ENCODE peak calls at places on chromosome 1, in ten cellular contexts. One of them, this sample, is unnamed.

GRCh38 chr1:78176448-78176847 is 130.7 kb downstream of the GIPC2 start:
- DNase-seq in left ventricle myocardium inferior: no peak
- DNase-seq in IMR-90: peak; percentile 91
- DNase-seq in Panc1: no peak
- DNase-seq in AG10803: peak; percentile 89
- DNase-seq in psoas muscle: no peak
- DNase-seq in MM.1S: no peak
- DNase-seq in astrocyte: peak; percentile 87
- DNase-seq in AG04450: peak; percentile 69
- DNase-seq in mammary epithelial cell: peak; percentile 85
- DNase-seq in this sample: no peak

GRCh38 chr1:9384751-9385245 is 92.1 kb downstream of the SPSB1 start:
- DNase-seq in left ventricle myocardium inferior: peak; percentile 70
- DNase-seq in IMR-90: no peak
- DNase-seq in Panc1: no peak
- DNase-seq in AG10803: peak; percentile 31
- DNase-seq in psoas muscle: peak; percentile 77
- DNase-seq in MM.1S: no peak
- DNase-seq in astrocyte: no peak
- DNase-seq in AG04450: no peak
- DNase-seq in mammary epithelial cell: no peak
- DNase-seq in this sample: no peak

GRCh38 chr1:55474168-55474786 is 259.1 kb upstream of the USP24 start:
- DNase-seq in left ventricle myocardium inferior: no peak
- DNase-seq in IMR-90: peak; percentile 54
- DNase-seq in Panc1: no peak
- DNase-seq in AG10803: peak; percentile 79
- DNase-seq in psoas muscle: no peak
- DNase-seq in MM.1S: no peak
- DNase-seq in astrocyte: no peak
- DNase-seq in AG04450: no peak
- DNase-seq in mammary epithelial cell: peak; percentile 59
- DNase-seq in this sample: no peak

GRCh38 chr1:161266096-161266679 is 7.6 kb downstream of the PCP4L1 start:
- DNase-seq in left ventricle myocardium inferior: no peak
- DNase-seq in IMR-90: no peak
- DNase-seq in Panc1: no peak
- DNase-seq in AG10803: peak; percentile 10
- DNase-seq in psoas muscle: no peak
- DNase-seq in MM.1S: no peak
- DNase-seq in astrocyte: no peak
- DNase-seq in AG04450: no peak
- DNase-seq in mammary epithelial cell: no peak
- DNase-seq in this sample: no peak

GRCh38 chr1:178868700-178869099 is 2.2 kb downstream of the ANGPTL1 start:
- DNase-seq in left ventricle myocardium inferior: no peak
- DNase-seq in IMR-90: no peak
- DNase-seq in Panc1: no peak
- DNase-seq in AG10803: no peak
- DNase-seq in psoas muscle: no peak
- DNase-seq in MM.1S: no peak
- DNase-seq in astrocyte: no peak
- DNase-seq in AG04450: no peak
- DNase-seq in mammary epithelial cell: no peak
- DNase-seq in this sample: no peak

GRCh38 chr1:165235777-165236285 is 120.7 kb downstream of the LMX1A start:
- DNase-seq in left ventricle myocardium inferior: no peak
- DNase-seq in IMR-90: no peak
- DNase-seq in Panc1: no peak
- DNase-seq in AG10803: no peak
- DNase-seq in psoas muscle: peak; percentile 16
- DNase-seq in MM.1S: no peak
- DNase-seq in astrocyte: no peak
- DNase-seq in AG04450: no peak
- DNase-seq in mammary epithelial cell: no peak
- DNase-seq in this sample: no peak

GRCh38 chr1:161379071-161379470 is 11.4 kb upstream of the CFAP126 start:
- DNase-seq in left ventricle myocardium inferior: peak; percentile 35
- DNase-seq in IMR-90: peak; percentile 42
- DNase-seq in Panc1: no peak
- DNase-seq in AG10803: no peak
- DNase-seq in psoas muscle: peak; percentile 34
- DNase-seq in MM.1S: peak; percentile 80
- DNase-seq in astrocyte: no peak
- DNase-seq in AG04450: no peak
- DNase-seq in mammary epithelial cell: peak; percentile 25
- DNase-seq in this sample: no peak

GRCh38 chr1:41726899-41727748 is 191.6 kb downstream of the HIVEP3 start:
- DNase-seq in left ventricle myocardium inferior: peak; percentile 78
- DNase-seq in IMR-90: no peak
- DNase-seq in Panc1: no peak
- DNase-seq in AG10803: no peak
- DNase-seq in psoas muscle: peak; percentile 62
- DNase-seq in MM.1S: peak; percentile 96
- DNase-seq in astrocyte: no peak
- DNase-seq in AG04450: no peak
- DNase-seq in mammary epithelial cell: no peak
- DNase-seq in this sample: no peak

DNA sequence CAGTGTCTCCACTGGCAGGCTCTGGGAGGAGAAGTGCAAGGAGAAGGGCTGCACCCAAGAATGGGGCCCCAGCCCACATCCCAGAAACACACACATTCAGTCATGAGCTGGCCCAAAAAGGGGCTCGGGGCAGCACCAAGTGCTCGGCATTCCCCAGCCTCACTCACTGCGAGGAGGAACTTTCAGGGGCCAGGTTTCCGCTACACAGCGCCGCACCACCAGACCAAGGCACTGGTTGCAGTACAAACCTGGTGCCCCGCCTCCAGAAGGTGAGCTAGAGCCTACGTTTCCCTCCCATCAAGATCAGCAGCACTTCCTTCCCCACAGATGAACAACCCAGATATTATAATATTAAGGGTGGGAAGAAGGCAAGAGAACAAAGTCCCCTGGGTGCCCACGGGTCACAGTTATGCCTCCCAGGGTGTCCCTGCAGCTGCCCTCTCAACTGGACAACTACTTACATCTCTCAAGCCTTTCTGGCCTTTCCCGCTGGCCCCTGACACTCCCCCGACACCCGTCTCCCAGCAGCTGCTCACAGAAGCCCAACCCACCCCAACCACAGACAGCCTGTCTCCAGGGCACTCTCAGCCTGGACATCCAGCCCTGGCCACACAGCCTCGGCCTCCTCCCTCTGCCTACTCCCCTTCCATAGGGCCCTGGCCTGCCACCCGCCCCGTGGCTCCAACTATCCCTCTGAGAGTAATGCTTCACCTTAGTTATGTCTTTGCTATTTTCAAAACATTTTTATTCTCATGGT is 3.8 kb downstream of the PBXIP1 start:
- DNase-seq in left ventricle myocardium inferior: no peak
- DNase-seq in IMR-90: no peak
- DNase-seq in Panc1: no peak
- DNase-seq in AG10803: no peak
- DNase-seq in psoas muscle: no peak
- DNase-seq in MM.1S: peak; percentile 93
- DNase-seq in astrocyte: no peak
- DNase-seq in AG04450: no peak
- DNase-seq in mammary epithelial cell: no peak
- DNase-seq in this sample: no peak
- H3K4me3 ChIP-seq in left ventricle myocardium inferior: no peak overlapping the region
- H3K4me3 ChIP-seq in IMR-90: no peak overlapping the region
- H3K4me3 ChIP-seq in Panc1: no peak overlapping the region
- H3K4me3 ChIP-seq in AG10803: no peak overlapping the region
- H3K4me3 ChIP-seq in psoas muscle: peak overlapping the region; percentile 71
- H3K4me3 ChIP-seq in MM.1S: peak overlapping the region; percentile 80
- H3K4me3 ChIP-seq in astrocyte: no peak overlapping the region
- H3K4me3 ChIP-seq in AG04450: no peak overlapping the region
- H3K4me3 ChIP-seq in mammary epithelial cell: no peak overlapping the region
- H3K4me3 ChIP-seq in this sample: no peak overlapping the region

GRCh38 chr1:231059566-231060193 is 19.6 kb upstream of the FAM89A start:
- DNase-seq in left ventricle myocardium inferior: no peak
- DNase-seq in IMR-90: peak; percentile 20
- DNase-seq in Panc1: no peak
- DNase-seq in AG10803: no peak
- DNase-seq in psoas muscle: no peak
- DNase-seq in MM.1S: no peak
- DNase-seq in astrocyte: peak; percentile 41
- DNase-seq in AG04450: no peak
- DNase-seq in mammary epithelial cell: no peak
- DNase-seq in this sample: no peak

GRCh38 chr1:231058416-231059109 is 18.5 kb upstream of the FAM89A start:
- DNase-seq in left ventricle myocardium inferior: no peak
- DNase-seq in IMR-90: no peak
- DNase-seq in Panc1: no peak
- DNase-seq in AG10803: no peak
- DNase-seq in psoas muscle: no peak
- DNase-seq in MM.1S: no peak
- DNase-seq in astrocyte: no peak
- DNase-seq in AG04450: no peak
- DNase-seq in mammary epithelial cell: no peak
- DNase-seq in this sample: peak; percentile 54

GRCh38 chr1:231053493-231054162 is 13.6 kb upstream of the FAM89A start:
- DNase-seq in left ventricle myocardium inferior: no peak
- DNase-seq in IMR-90: peak; percentile 77
- DNase-seq in Panc1: no peak
- DNase-seq in AG10803: peak; percentile 37
- DNase-seq in psoas muscle: no peak
- DNase-seq in MM.1S: peak; percentile 76
- DNase-seq in astrocyte: peak; percentile 94
- DNase-seq in AG04450: peak; percentile 53
- DNase-seq in mammary epithelial cell: no peak
- DNase-seq in this sample: peak; percentile 27

GRCh38 chr1:231055271-231055670 is 15.2 kb upstream of the FAM89A start:
- DNase-seq in left ventricle myocardium inferior: no peak
- DNase-seq in IMR-90: no peak
- DNase-seq in Panc1: no peak
- DNase-seq in AG10803: no peak
- DNase-seq in psoas muscle: no peak
- DNase-seq in MM.1S: no peak
- DNase-seq in astrocyte: no peak
- DNase-seq in AG04450: no peak
- DNase-seq in mammary epithelial cell: no peak
- DNase-seq in this sample: no peak

DNA sequence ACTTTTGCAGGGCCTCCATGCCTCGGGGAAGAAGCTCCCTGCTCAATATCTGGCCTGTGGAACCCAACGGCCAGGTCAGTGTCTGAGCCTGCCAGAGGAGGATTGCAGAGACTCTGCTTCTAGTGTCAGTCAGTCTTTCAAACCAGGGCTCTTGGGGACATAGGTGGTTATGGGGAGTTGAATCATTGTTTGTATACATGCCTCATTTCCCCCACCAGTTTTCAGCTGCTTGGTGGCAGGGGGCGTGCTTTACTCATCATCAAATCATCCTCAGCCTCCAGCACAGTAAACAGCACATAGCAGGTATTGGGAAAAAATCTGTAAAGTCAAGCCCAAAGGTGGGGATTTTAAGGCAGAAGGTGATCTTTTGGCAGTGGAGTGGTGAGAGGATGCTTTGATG is 17.4 kb upstream of the FAM89A start:
- DNase-seq in left ventricle myocardium inferior: no peak
- DNase-seq in IMR-90: no peak
- DNase-seq in Panc1: no peak
- DNase-seq in AG10803: no peak
- DNase-seq in psoas muscle: no peak
- DNase-seq in MM.1S: no peak
- DNase-seq in astrocyte: no peak
- DNase-seq in AG04450: no peak
- DNase-seq in mammary epithelial cell: no peak
- DNase-seq in this sample: no peak
- TF ChIP-seq CTCF in left ventricle myocardium inferior: no peak
- TF ChIP-seq CTCF in IMR-90: no peak
- TF ChIP-seq CTCF in Panc1: no peak
- TF ChIP-seq CTCF in AG10803: no peak
- TF ChIP-seq CTCF in psoas muscle: no peak
- TF ChIP-seq CTCF in MM.1S: no peak
- TF ChIP-seq CTCF in astrocyte: no peak
- TF ChIP-seq CTCF in AG04450: no peak
- TF ChIP-seq CTCF in mammary epithelial cell: no peak
- TF ChIP-seq CTCF in this sample: no peak

DNA sequence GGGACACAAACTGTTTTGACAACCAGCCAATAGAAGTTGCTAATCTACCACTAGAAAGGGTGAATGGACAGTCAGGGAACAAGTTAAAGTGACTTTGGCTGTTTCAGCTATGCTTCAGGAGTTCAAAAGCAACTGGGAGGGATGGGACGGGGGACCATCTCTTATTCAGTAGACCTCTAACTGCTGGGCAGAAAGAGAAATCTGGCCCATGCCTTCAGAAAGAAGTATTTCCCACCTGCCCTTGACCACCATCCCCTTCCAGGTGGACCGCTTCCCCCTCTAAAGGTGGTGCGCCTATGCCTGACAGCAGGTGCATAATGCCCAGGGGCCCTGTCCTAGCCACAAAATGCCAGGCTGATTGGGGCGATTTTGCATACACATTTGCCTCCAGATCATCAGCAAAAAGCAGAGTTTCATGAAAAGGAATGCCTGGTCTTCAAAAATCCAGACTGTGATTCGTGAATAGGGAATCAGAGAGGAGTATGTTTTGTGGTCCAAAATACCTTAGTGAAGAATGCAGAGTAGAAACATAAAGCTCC is 5.1 kb downstream of the ITPKB start:
- DNase-seq in left ventricle myocardium inferior: no peak
- DNase-seq in IMR-90: peak; percentile 41
- DNase-seq in Panc1: no peak
- DNase-seq in AG10803: peak; percentile 9
- DNase-seq in psoas muscle: no peak
- DNase-seq in MM.1S: no peak
- DNase-seq in astrocyte: no peak
- DNase-seq in AG04450: no peak
- DNase-seq in mammary epithelial cell: no peak
- DNase-seq in this sample: no peak
- H3K4me3 ChIP-seq in left ventricle myocardium inferior: peak overlapping the region; percentile 89
- H3K4me3 ChIP-seq in IMR-90: no peak overlapping the region
- H3K4me3 ChIP-seq in Panc1: no peak overlapping the region
- H3K4me3 ChIP-seq in AG10803: no peak overlapping the region
- H3K4me3 ChIP-seq in psoas muscle: peak overlapping the region; percentile 94
- H3K4me3 ChIP-seq in MM.1S: no peak overlapping the region
- H3K4me3 ChIP-seq in astrocyte: no peak overlapping the region
- H3K4me3 ChIP-seq in AG04450: no peak overlapping the region
- H3K4me3 ChIP-seq in mammary epithelial cell: no peak overlapping the region
- H3K4me3 ChIP-seq in this sample: no peak overlapping the region

GRCh38 chr1:245512181-245512888 is 357.6 kb downstream of the KIF26B start:
- DNase-seq in left ventricle myocardium inferior: no peak
- DNase-seq in IMR-90: no peak
- DNase-seq in Panc1: no peak
- DNase-seq in AG10803: peak; percentile 21
- DNase-seq in psoas muscle: no peak
- DNase-seq in MM.1S: peak; percentile 64
- DNase-seq in astrocyte: no peak
- DNase-seq in AG04450: no peak
- DNase-seq in mammary epithelial cell: no peak
- DNase-seq in this sample: no peak

GRCh38 chr1:245512980-245513578 is 358.3 kb downstream of the KIF26B start:
- DNase-seq in left ventricle myocardium inferior: no peak
- DNase-seq in IMR-90: no peak
- DNase-seq in Panc1: no peak
- DNase-seq in AG10803: peak; percentile 28
- DNase-seq in psoas muscle: no peak
- DNase-seq in MM.1S: peak; percentile 90
- DNase-seq in astrocyte: no peak
- DNase-seq in AG04450: no peak
- DNase-seq in mammary epithelial cell: no peak
- DNase-seq in this sample: no peak

GRCh38 chr1:245520611-245521010 is 365.8 kb downstream of the KIF26B start:
- DNase-seq in left ventricle myocardium inferior: no peak
- DNase-seq in IMR-90: no peak
- DNase-seq in Panc1: no peak
- DNase-seq in AG10803: no peak
- DNase-seq in psoas muscle: no peak
- DNase-seq in MM.1S: no peak
- DNase-seq in astrocyte: no peak
- DNase-seq in AG04450: no peak
- DNase-seq in mammary epithelial cell: no peak
- DNase-seq in this sample: peak; percentile 67

DNA sequence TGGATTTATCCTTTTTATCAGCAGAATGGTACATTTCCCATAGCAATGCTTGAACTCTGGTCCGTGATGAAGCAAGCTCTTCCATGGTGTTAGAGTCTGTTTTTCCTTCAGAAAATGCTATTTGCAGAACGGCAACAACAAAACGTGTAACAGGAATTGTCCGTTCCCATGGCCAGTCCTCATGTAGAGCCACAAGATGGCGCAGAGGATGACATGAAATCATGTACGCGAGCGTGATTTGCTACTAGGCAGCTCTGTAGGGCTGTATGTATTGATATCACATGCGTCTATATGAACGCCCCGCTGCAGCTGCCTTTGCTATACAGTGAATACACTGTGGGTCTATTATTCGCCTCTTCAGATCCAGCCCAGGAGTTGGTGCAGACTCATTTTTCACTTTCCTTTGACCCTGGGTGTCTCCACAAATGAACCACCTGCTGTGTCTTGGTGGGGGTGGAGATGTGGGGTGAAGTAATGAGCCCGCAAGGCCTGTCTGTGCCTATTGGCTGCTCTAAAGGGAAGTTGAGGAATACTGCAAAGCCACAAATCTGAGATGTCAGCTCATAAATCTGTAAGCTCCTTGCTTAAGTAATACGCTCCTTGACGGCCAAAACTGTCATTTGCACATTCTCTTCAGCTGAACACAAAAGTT is 361.5 kb downstream of the KIF26B start:
- DNase-seq in left ventricle myocardium inferior: no peak
- DNase-seq in IMR-90: peak; percentile 67
- DNase-seq in Panc1: no peak
- DNase-seq in AG10803: peak; percentile 26
- DNase-seq in psoas muscle: no peak
- DNase-seq in MM.1S: no peak
- DNase-seq in astrocyte: peak; percentile 18
- DNase-seq in AG04450: peak; percentile 38
- DNase-seq in mammary epithelial cell: no peak
- DNase-seq in this sample: no peak
- TF ChIP-seq CTCF in left ventricle myocardium inferior: no peak
- TF ChIP-seq CTCF in IMR-90: peak; percentile 50
- TF ChIP-seq CTCF in Panc1: peak; percentile 77
- TF ChIP-seq CTCF in AG10803: peak; percentile 43
- TF ChIP-seq CTCF in psoas muscle: no peak
- TF ChIP-seq CTCF in MM.1S: no peak
- TF ChIP-seq CTCF in astrocyte: no peak
- TF ChIP-seq CTCF in AG04450: peak; percentile 67
- TF ChIP-seq CTCF in mammary epithelial cell: no peak
- TF ChIP-seq CTCF in this sample: peak; percentile 28

This sample was measured in epithelial cell of proximal tubule.